ENCODE peak calls at places on chromosomes 6 and 20, in ten cellular contexts. U is PC-9; D is uterus; V is WERI-Rb-1; L is SJSA1; J is PC-3; R is HCT116; X is CD8-positive, alpha-beta T cell; G is H1; S is pancreas. H is an unnamed sample. For H3K27me3, the result is how much of the 10 kb centered on the place peaks cover.

GRCh38 chr20:44861547-44862006 is 23.9 kb upstream of the YWHAB start:
- DNase-seq in X (no peak), D (peak), U (no peak), S (no peak), J (peak), R (no peak), V (no peak), L (peak), G (no peak), H (peak)

GRCh38 chr20:34365765-34366213 is 2.7 kb downstream of the ITCH start:
- DNase-seq in U (no peak), J (no peak), R (no peak), D (no peak), G (no peak), S (no peak), V (no peak), X (no peak), L (no peak), H (no peak)

GRCh38 chr6:133621751-133622150 is 267.2 kb upstream of the TCF21 start:
- DNase-seq in J (peak), V (no peak), L (no peak), U (no peak), S (no peak), D (no peak), X (no peak), R (no peak), G (no peak), H (no peak)

GRCh38 chr6:155248021-155249001 is 15.5 kb upstream of the CLDN20 start:
- DNase-seq in V (no peak), R (peak), D (peak), X (no peak), L (peak), G (no peak), J (peak), S (no peak), U (peak), H (no peak)

GRCh38 chr6:66638099-66638498 is 931.1 kb upstream of the EYS start:
- DNase-seq in S (no peak), U (no peak), L (no peak), V (no peak), J (no peak), X (no peak), G (no peak), R (no peak), D (no peak), H (no peak)

GRCh38 chr20:29689411-29690225 is 1567.8 kb upstream of the DEFB115 start:
- DNase-seq in D (no peak), L (no peak), J (peak), U (peak), G (no peak), R (no peak), X (no peak), S (peak), V (peak), H (no peak)

GRCh38 chr20:58709703-58710039 is 17.1 kb downstream of the NPEPL1 start:
- DNase-seq in R (no peak), V (no peak), L (no peak), G (no peak), D (no peak), S (no peak), U (no peak), J (no peak), X (no peak), H (no peak)

GRCh38 chr20:63252157-63252780 is 2.0 kb downstream of the NKAIN4 start:
- DNase-seq in R (no peak), G (no peak), J (no peak), X (no peak), V (no peak), U (no peak), D (no peak), S (no peak), L (no peak), H (no peak)

GRCh38 chr20:47018381-47018780 is 123.7 kb downstream of the EYA2 start:
- DNase-seq in S (no peak), J (no peak), U (no peak), X (no peak), D (no peak), R (no peak), L (no peak), V (no peak), G (no peak), H (no peak)

GRCh38 chr6:47552319-47552718 is 74.7 kb downstream of the CD2AP start:
- DNase-seq in U (no peak), G (no peak), S (no peak), R (no peak), L (no peak), D (no peak), V (no peak), X (no peak), J (no peak), H (no peak)

GRCh38 chr20:20226554-20226953 is 141.3 kb upstream of the INSM1 start:
- DNase-seq in U (no peak), X (no peak), V (no peak), J (no peak), L (no peak), D (no peak), R (no peak), G (no peak), S (no peak), H (no peak)

GRCh38 chr6:25851961-25852360 is 20.1 kb upstream of the SLC17A1 start:
- DNase-seq in U (no peak), V (no peak), L (no peak), R (no peak), D (no peak), G (no peak), X (no peak), S (no peak), J (no peak), H (no peak)

GRCh38 chr6:109230444-109230843 is 135.1 kb downstream of the CEP57L1 start:
- DNase-seq in R (no peak), D (no peak), J (no peak), G (no peak), S (no peak), U (no peak), X (no peak), L (no peak), V (no peak), H (no peak)

GRCh38 chr6:170084166-170084730 is 206.6 kb downstream of the DLL1 start:
- DNase-seq in L (no peak), R (no peak), X (peak), D (no peak), G (no peak), S (no peak), J (no peak), V (no peak), U (no peak), H (no peak)

GRCh38 chr6:142878407-142878806 is 66.6 kb downstream of the HIVEP2 start:
- DNase-seq in D (no peak), R (no peak), X (no peak), U (no peak), V (no peak), S (no peak), L (no peak), J (no peak), G (no peak), H (no peak)

GRCh38 chr20:45450097-45450818 is 19.3 kb upstream of the WFDC2 start:
- DNase-seq in U (no peak), R (peak), J (peak), G (no peak), X (no peak), L (no peak), S (no peak), D (no peak), V (no peak), H (no peak)

GRCh38 chr6:16851044-16851540 is 89.8 kb upstream of the ATXN1 start:
- DNase-seq in U (no peak), J (no peak), R (no peak), S (no peak), G (no peak), D (no peak), L (no peak), X (no peak), V (no peak), H (no peak)

GRCh38 chr6:33410711-33411631 is at the start of gene PHF1:
- DNase-seq in U (no peak), L (no peak), V (peak), R (peak), X (no peak), D (no peak), J (no peak), S (no peak), G (no peak), H (no peak)

GRCh38 chr6:156782691-156783320 is 5.6 kb downstream of the ARID1B start:
- DNase-seq in S (no peak), R (no peak), J (no peak), X (no peak), D (no peak), G (no peak), V (no peak), U (no peak), L (no peak), H (no peak)

GRCh38 chr20:47792021-47792618 is 6.8 kb upstream of the SULF2 start:
- DNase-seq in R (no peak), S (no peak), G (no peak), U (peak), L (peak), X (no peak), V (no peak), D (peak), J (peak), H (peak)

GRCh38 chr6:6577736-6578135 is 10.8 kb upstream of the LY86 start:
- DNase-seq in R (no peak), J (peak), L (no peak), D (no peak), X (no peak), S (no peak), V (no peak), G (no peak), U (no peak), H (no peak)

GRCh38 chr6:53647437-53648094 is 18.0 kb downstream of the KLHL31 start:
- DNase-seq in X (peak), J (peak), L (no peak), R (no peak), G (no peak), U (no peak), D (no peak), S (no peak), V (no peak), H (no peak)

GRCh38 chr6:16168858-16169257 is 40.0 kb downstream of the MYLIP start:
- DNase-seq in L (no peak), S (no peak), U (no peak), V (peak), G (no peak), R (peak), J (peak), D (no peak), X (no peak), H (no peak)

GRCh38 chr6:109867009-109867969 is 110.8 kb upstream of the GPR6 start:
- DNase-seq in V (no peak), J (no peak), S (peak), L (no peak), D (peak), R (no peak), X (no peak), U (no peak), G (no peak), H (no peak)

GRCh38 chr6:42727084-42727601 is 4.7 kb upstream of the PRPH2 start:
- DNase-seq in R (no peak), G (no peak), V (peak), L (no peak), D (peak), S (no peak), J (no peak), X (peak), U (no peak), H (no peak)

GRCh38 chr6:166619912-166620311 is 7.1 kb downstream of the RPS6KA2 start:
- DNase-seq in J (peak), X (peak), V (no peak), L (peak), S (no peak), D (peak), R (no peak), G (no peak), U (peak), H (no peak)

GRCh38 chr6:156175971-156176421 is 601.2 kb upstream of the ARID1B start:
- DNase-seq in R (peak), L (no peak), X (no peak), J (peak), V (peak), G (peak), D (peak), U (no peak), S (no peak), H (no peak)

GRCh38 chr6:2959909-2960719 is 11.3 kb downstream of the SERPINB6 start:
- DNase-seq in G (no peak), V (no peak), U (no peak), R (no peak), X (no peak), S (no peak), D (no peak), L (peak), J (peak), H (no peak)

GRCh38 chr20:36544134-36545018 is 3.1 kb downstream of the MYL9 start:
- DNase-seq in L (peak), R (no peak), U (no peak), S (no peak), D (peak), G (no peak), X (no peak), V (no peak), J (peak), H (peak)

GRCh38 chr20:51955756-51956155 is 153.4 kb upstream of the SALL4 start:
- DNase-seq in R (no peak), G (no peak), X (no peak), L (no peak), S (no peak), J (no peak), D (no peak), U (no peak), V (no peak), H (no peak)

GRCh38 chr6:138757131-138757530 is 16.4 kb upstream of the CCDC28A start:
- DNase-seq in D (no peak), U (no peak), X (no peak), S (no peak), R (no peak), L (no peak), V (no peak), G (no peak), J (no peak), H (no peak)

GRCh38 chr6:89950879-89951391 is 56.7 kb downstream of the GJA10 start:
- DNase-seq in L (no peak), V (no peak), U (no peak), D (no peak), X (no peak), S (no peak), G (no peak), R (no peak), J (peak), H (no peak)

GRCh38 chr20:32451340-32451681 is 93.2 kb downstream of the ASXL1 start:
- DNase-seq in L (no peak), U (no peak), S (no peak), G (no peak), X (no peak), R (no peak), D (peak), J (no peak), V (no peak), H (no peak)

GRCh38 chr6:33417127-33417902 is 592 bp downstream of the CUTA start:
- DNase-seq in G (no peak), S (no peak), L (peak), V (peak), R (no peak), J (peak), U (no peak), X (no peak), D (no peak), H (no peak)

GRCh38 chr20:32495217-32495565 is 89.9 kb downstream of the NOL4L start:
- DNase-seq in X (no peak), D (no peak), U (no peak), G (no peak), R (no peak), S (no peak), L (no peak), V (no peak), J (no peak), H (no peak)

GRCh38 chr20:5160882-5161281 is 34.1 kb downstream of the CDS2 start:
- DNase-seq in X (no peak), D (no peak), U (no peak), L (no peak), S (no peak), J (peak), R (no peak), G (no peak), V (no peak), H (no peak)

GRCh38 chr20:10653593-10654288 is 20.1 kb downstream of the JAG1 start:
- DNase-seq in D (peak), X (no peak), S (peak), U (no peak), R (no peak), G (no peak), L (no peak), V (peak), J (no peak), H (no peak)
- H3K27me3 ChIP-seq in D (under half), X (under half), S (under half), U (under half), R (under half), G (under half), L (under half), V (under half), J (under half), H (under half)

GRCh38 chr6:119312875-119313338 is 36.7 kb downstream of the MAN1A1 start:
- DNase-seq in L (no peak), D (no peak), V (no peak), G (no peak), X (no peak), R (no peak), J (no peak), S (no peak), U (no peak), H (no peak)

GRCh38 chr6:119311514-119312142 is 37.9 kb downstream of the MAN1A1 start:
- DNase-seq in R (no peak), X (no peak), G (no peak), V (no peak), U (no peak), D (no peak), J (no peak), L (no peak), S (no peak), H (no peak)

GRCh38 chr6:119308994-119309657 is 40.4 kb downstream of the MAN1A1 start:
- DNase-seq in G (no peak), L (no peak), X (no peak), R (no peak), U (no peak), D (no peak), V (no peak), S (no peak), J (no peak), H (no peak)

GRCh38 chr6:119312441-119312840 is 37.1 kb downstream of the MAN1A1 start:
- DNase-seq in V (no peak), L (no peak), R (no peak), S (no peak), U (no peak), X (no peak), D (no peak), G (no peak), J (no peak), H (no peak)

GRCh38 chr6:119310486-119311036 is 39.0 kb downstream of the MAN1A1 start:
- DNase-seq in V (no peak), S (no peak), U (no peak), D (no peak), X (no peak), R (no peak), L (no peak), J (peak), G (no peak), H (no peak)
- H3K27ac ChIP-seq in V (no peak), S (no peak), U (no peak), D (no peak), X (no peak), R (peak), L (no peak), J (no peak), G (no peak), H (no peak)

GRCh38 chr6:125985522-125985921 is 818 bp upstream of the TRMT11 start:
- DNase-seq in R (no peak), V (no peak), S (no peak), G (no peak), X (no peak), D (no peak), J (no peak), U (no peak), L (no peak), H (no peak)

GRCh38 chr6:125985967-125986294 is 409 bp upstream of the TRMT11 start:
- DNase-seq in D (no peak), G (no peak), L (no peak), X (no peak), V (no peak), R (no peak), U (no peak), J (no peak), S (no peak), H (no peak)

GRCh38 chr6:125986956-125987617 is 747 bp downstream of the TRMT11 start:
- DNase-seq in R (peak), G (no peak), S (no peak), V (no peak), J (peak), L (no peak), U (no peak), D (no peak), X (no peak), H (no peak)

GRCh38 chr6:125988280-125988679 is 1.9 kb downstream of the TRMT11 start:
- DNase-seq in G (no peak), J (no peak), S (no peak), L (no peak), V (no peak), X (no peak), U (no peak), R (no peak), D (no peak), H (no peak)

DNA sequence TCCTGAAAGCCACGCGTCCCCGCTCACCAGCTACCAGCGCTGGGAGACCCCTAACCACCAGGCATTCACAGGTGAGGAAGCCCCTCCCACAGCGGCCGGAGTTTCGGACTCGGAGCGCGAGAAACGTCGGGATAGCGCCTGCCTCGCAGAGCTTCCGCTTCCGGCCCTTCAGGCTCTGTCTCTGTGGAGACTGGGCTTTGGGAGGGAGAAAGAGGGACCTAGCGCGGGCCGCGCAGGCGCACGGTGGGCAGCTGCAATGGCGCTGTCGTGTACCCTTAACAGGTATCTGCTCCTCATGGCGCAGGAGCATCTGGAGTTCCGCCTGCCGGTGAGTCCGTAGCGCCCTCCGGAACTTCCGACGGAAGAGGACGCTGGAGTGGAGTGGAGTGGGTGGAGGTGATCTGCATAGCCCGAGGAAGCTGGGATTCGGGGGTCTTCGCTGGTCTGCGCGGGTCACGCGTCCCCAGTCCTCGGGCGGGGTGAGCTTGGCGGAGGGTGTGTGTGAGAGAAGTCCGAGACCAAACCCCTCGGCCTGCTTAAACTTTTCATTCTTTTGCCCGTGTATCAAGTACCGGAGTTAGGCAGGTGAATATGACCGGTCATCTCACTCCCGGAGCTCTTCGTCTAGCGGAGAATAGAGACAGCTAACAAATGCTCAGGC is at the start of gene TRMT11:
- DNase-seq in G (peak), U (peak), L (peak), R (peak), S (peak), V (peak), D (peak), J (peak), X (peak), H (peak)
- H3K27me3 ChIP-seq in G (under half), U (under half), L (under half), R (under half), S (under half), V (under half), D (under half), J (under half), X (under half), H (under half)

GRCh38 chr20:57434390-57434700 is 43.1 kb downstream of the RBM38 start:
- DNase-seq in U (no peak), S (no peak), V (no peak), L (no peak), D (no peak), G (no peak), X (no peak), J (no peak), R (no peak), H (no peak)

GRCh38 chr20:57432480-57432873 is 41.3 kb downstream of the RBM38 start:
- DNase-seq in U (no peak), X (no peak), V (no peak), L (no peak), D (no peak), S (no peak), G (no peak), J (no peak), R (no peak), H (no peak)

GRCh38 chr20:57435105-57435497 is 43.9 kb downstream of the RBM38 start:
- DNase-seq in J (no peak), R (no peak), L (no peak), D (no peak), U (no peak), X (no peak), G (no peak), V (no peak), S (no peak), H (no peak)

GRCh38 chr20:57432874-57433491 is 41.8 kb downstream of the RBM38 start:
- DNase-seq in R (no peak), G (no peak), X (peak), U (peak), J (peak), D (no peak), V (no peak), S (no peak), L (no peak), H (no peak)

DNA sequence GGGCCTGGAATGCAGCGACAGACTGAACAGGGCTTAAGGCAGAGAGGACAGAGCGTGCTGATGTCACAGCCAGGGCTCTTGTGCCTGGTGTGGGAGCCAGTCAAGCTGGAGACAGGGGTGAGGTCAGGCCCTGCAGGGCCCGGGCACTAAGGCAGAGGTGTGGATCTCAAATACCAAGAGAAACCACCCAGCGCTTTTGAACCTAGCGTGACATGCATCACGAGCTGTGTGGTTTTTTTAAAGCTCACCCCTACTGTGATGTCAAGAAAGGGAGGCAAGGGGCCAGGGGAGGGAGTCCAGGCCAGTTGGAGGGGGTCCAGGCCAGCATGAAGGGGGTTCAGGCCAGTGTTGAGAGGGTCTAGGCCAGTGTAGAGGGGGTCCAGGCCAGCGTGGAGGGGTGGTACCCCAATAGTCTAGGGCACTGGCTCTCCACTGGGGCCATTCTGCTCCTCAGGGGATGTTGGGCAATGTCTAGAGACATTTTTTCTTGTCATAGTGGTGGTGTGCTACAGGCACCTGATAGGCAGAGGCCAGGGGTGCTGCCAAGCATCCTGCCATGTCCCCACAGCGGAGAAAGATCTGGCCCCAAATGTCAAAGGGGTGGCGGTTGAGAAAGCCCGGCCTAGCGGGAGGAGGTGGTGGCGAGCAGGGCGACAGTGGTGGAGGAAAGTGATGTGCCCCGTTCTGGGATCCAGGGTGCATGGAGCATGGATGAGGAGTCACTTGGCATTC is 42.6 kb downstream of the RBM38 start:
- DNase-seq in L (no peak), J (no peak), S (no peak), V (no peak), X (no peak), U (no peak), G (no peak), R (no peak), D (no peak), H (no peak)
- H3K27ac ChIP-seq in L (no peak), J (peak), S (no peak), V (no peak), X (peak), U (no peak), G (no peak), R (peak), D (no peak), H (no peak)